ENCODE peak calls at places on chromosomes 11 and 22, in five cellular contexts. T, E, F, K and A are unnamed samples.

GRCh38 chr11:120147094-120147949 is 9.4 kb upstream of the TRIM29 start:
- DNase-seq in F (no peak), T (peak; percentile 31), E (no peak), K (no peak), A (no peak)

GRCh38 chr22:37153901-37154300 is 4.2 kb upstream of the IL2RB start:
- DNase-seq in T (no peak), K (no peak), E (no peak), F (no peak), A (no peak)

GRCh38 chr22:31160328-31160978 is 471 bp downstream of the RNF185 start:
- DNase-seq in F (peak; percentile 31), T (no peak), K (no peak), E (no peak), A (peak; percentile 61)

GRCh38 chr11:10607462-10607861 is 39.0 kb upstream of the LYVE1 start:
- DNase-seq in F (no peak), E (no peak), T (no peak), K (no peak), A (no peak)

GRCh38 chr22:39204216-39204615 is 40.6 kb downstream of the PDGFB start:
- DNase-seq in E (no peak), F (no peak), T (peak; percentile 15), K (no peak), A (no peak)

GRCh38 chr11:110759972-110760381 is 47.7 kb upstream of the ARHGAP20 start:
- DNase-seq in K (no peak), T (no peak), F (peak; percentile 92), E (no peak), A (peak; percentile 32)

GRCh38 chr11:35006389-35007128 is 90.1 kb downstream of the PDHX start:
- DNase-seq in E (no peak), K (no peak), F (peak; percentile 37), T (no peak), A (no peak)

GRCh38 chr11:47348131-47348802 is 4.2 kb downstream of the MYBPC3 start:
- DNase-seq in T (no peak), K (no peak), E (no peak), F (no peak), A (no peak)

GRCh38 chr11:47560431-47560830 is 5.0 kb upstream of the PTPMT1 start:
- DNase-seq in T (no peak), K (no peak), F (peak; percentile 44), E (no peak), A (no peak)

GRCh38 chr11:61124574-61125309 is 22.5 kb downstream of the CD5 start:
- DNase-seq in T (no peak), E (no peak), F (no peak), K (no peak), A (no peak)

GRCh38 chr11:118813551-118813950 is 22.6 kb upstream of the DDX6 start:
- DNase-seq in F (no peak), K (no peak), T (no peak), E (no peak), A (no peak)

GRCh38 chr11:77658213-77659013 is 20.8 kb upstream of the CLNS1A start:
- DNase-seq in F (peak; percentile 64), T (no peak), E (no peak), K (no peak), A (peak; percentile 33)

GRCh38 chr11:58770627-58771457 is 39.1 kb upstream of the GLYAT start:
- DNase-seq in K (no peak), E (no peak), F (peak; percentile 13), T (no peak), A (no peak)

GRCh38 chr11:71214553-71215371 is 37.6 kb downstream of the SHANK2 start:
- DNase-seq in K (no peak), T (no peak), F (no peak), E (no peak), A (no peak)

GRCh38 chr11:115911656-115912055 is 407.4 kb upstream of the CADM1 start:
- DNase-seq in F (no peak), E (no peak), T (no peak), K (peak; percentile 45), A (no peak)

GRCh38 chr11:22342599-22343138 is 4.5 kb downstream of the SLC17A6 start:
- DNase-seq in F (no peak), E (no peak), K (no peak), T (no peak), A (no peak)

GRCh38 chr11:79165908-79166307 is 274.9 kb downstream of the TENM4 start:
- DNase-seq in E (no peak), F (no peak), K (no peak), T (no peak), A (no peak)

GRCh38 chr11:115314330-115314729 is 189.9 kb downstream of the CADM1 start:
- DNase-seq in F (peak; percentile 21), T (no peak), E (no peak), K (no peak), A (no peak)

GRCh38 chr11:114298701-114299090 is 2.5 kb downstream of the NNMT start:
- DNase-seq in K (no peak), T (no peak), E (no peak), F (no peak), A (peak; percentile 46)

GRCh38 chr11:114297806-114298700 is 1.9 kb downstream of the NNMT start:
- DNase-seq in E (no peak), T (no peak), K (no peak), F (no peak), A (peak; percentile 70)

GRCh38 chr11:114296190-114296978 is at the start of gene NNMT:
- DNase-seq in E (no peak), F (peak; percentile 97), T (no peak), K (no peak), A (peak; percentile 99)

GRCh38 chr11:114295676-114296081 is 520 bp upstream of the NNMT start:
- DNase-seq in E (no peak), T (no peak), F (no peak), K (no peak), A (no peak)

DNA sequence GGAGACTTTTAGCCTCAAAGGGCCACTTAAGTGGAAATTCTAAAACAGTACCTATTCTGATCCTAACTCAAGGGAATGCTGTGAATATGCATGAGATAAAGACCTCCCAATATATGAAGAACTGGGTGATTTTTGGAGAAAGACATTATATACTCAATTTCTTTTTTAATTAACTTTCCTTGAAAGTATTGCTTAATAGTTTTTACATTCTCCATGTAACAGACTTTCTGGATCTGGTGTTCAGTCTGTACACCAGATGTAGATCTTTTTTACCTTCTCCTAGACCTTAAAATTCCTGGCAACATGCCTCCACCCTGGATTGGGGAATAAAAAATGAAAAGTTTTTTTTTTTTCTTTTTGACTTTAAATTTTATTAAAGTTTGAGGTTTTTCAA is 777 bp downstream of the NNMT start:
- DNase-seq in E (no peak), T (no peak), K (no peak), F (no peak), A (no peak)
- H2BK15ac ChIP-seq in E (no peak overlapping the region), T (no peak overlapping the region), K (no peak overlapping the region), F (peak overlapping the region; percentile 97), A (no peak overlapping the region)

DNA sequence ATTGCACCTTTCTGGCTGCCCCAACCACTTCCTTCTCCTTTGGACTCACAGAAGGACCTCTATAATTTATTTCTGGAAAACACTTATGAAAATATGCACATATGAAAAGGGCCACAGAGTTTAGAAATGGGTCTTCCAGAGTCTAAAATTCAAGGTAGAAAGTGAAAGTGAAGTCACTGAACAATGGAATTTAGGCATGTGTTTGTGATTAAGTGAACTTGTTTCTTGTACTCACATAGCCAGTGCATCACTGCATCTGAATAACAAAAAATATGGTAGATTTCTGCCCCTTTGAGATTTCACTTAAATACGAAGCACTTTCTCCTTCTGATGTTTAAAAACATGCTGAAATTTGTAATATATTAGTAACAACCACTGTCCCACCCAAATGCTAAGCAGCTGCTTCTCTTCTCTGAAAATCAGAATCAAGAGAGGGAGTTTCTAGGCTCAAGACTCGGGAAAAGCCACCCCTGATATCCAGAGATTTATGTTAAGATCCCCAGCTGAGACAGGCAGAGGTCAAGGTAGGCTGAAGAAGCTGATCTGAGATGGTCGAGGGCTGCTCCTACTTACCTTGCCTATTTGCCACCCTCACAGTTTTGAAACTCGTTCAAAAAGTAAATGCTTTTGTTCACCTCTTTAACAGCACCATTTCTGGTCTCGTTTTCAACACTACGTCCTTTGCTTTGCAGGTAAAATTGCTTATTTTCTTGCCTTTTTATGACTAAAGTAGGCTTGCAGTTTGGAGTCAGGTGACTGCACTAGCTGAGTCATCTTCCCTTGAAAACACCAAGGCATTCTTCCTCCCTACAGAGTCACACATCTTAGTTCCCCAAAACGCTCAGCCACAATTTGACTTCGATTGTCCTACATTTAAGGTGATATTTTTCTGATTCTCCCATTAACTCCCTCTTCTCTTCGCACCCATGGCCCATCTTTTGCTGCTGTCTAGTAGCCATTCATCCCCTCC is at the start of gene XKR3:
- DNase-seq in T (no peak), K (no peak), E (no peak), F (no peak), A (no peak)
- H2BK15ac ChIP-seq in T (no peak within 1 kb of the TSS), K (no peak within 1 kb of the TSS), E (no peak within 1 kb of the TSS), F (no peak within 1 kb of the TSS), A (no peak within 1 kb of the TSS)

DNA sequence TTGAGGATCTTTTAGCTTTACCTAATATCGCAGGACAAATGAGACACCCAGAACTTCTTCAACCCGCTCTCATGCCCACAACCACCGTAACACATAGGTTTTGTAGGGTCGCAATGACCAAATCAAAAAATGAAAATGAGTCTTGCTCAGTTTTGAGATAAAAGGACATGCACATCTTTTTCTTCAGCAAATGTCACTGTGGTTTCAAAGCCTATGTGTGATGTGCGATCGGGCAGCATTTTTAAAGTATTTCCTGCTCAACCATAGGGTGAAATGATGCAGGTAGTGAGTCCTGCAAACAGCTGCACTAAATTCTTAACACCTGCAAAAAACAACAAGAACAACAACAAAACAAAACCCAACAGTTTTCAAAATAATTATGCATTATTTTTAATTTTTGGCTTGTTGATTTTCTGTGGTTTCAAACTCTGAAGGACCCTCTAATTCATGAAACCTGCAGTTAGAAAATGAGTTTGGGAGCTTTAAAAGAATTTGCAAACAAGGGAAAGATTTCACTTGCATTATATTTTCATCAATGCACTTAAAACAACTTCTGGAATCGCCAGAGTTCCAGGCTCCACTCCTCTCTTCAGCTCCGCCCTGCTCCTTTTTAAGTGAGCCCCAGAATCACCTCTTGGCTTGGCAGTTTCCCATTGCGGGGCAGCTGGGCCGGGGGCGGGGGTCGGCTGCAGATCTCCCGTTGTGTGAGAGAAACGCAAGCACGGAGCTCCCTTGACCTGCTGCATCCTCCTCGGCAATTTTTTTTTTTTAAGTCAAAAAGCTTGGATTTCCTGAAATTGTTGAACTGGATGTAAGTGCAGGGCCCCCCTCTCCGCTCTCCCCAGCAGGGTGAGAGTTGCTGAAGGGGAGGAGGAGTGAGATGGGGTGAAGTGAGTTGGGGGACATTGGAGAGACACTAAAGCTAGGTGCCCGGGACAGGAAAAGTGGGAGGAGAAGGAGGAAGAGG is 79.5 kb downstream of the PRR5L start:
- DNase-seq in T (peak; percentile 47), E (no peak), K (peak; percentile 26), F (no peak), A (no peak)
- H2BK15ac ChIP-seq in T (no peak overlapping the region), E (no peak overlapping the region), K (peak overlapping the region; percentile 63), F (peak overlapping the region; percentile 78), A (no peak overlapping the region)

GRCh38 chr11:94635072-94635471 is 67.9 kb downstream of the PIWIL4 start:
- DNase-seq in E (no peak), T (peak; percentile 49), F (no peak), K (no peak), A (peak; percentile 12)

GRCh38 chr11:94632356-94632755 is 65.2 kb downstream of the PIWIL4 start:
- DNase-seq in T (no peak), F (no peak), E (no peak), K (no peak), A (no peak)

GRCh38 chr11:94629741-94630140 is 62.6 kb downstream of the PIWIL4 start:
- DNase-seq in T (no peak), F (no peak), E (no peak), K (no peak), A (no peak)
- H2BK15ac ChIP-seq in T (no peak overlapping the region), F (no peak overlapping the region), E (no peak overlapping the region), K (no peak overlapping the region), A (no peak overlapping the region)